ENCODE peak calls at places on chromosomes 16 and 17, in four cellular contexts. K is H1, U is HepG2, S is GM12878. H is an unnamed sample.

GRCh38 chr16:61871837-61872777 is 164.1 kb downstream of the CDH8 start:
- DNase-seq in U (no peak), K (no peak), S (no peak), H (no peak)

GRCh38 chr16:31073073-31073822 is 792 bp downstream of the ZNF668 start:
- DNase-seq in U (peak), S (no peak), K (peak), H (peak)

GRCh38 chr17:73151888-73152633 is 12.7 kb upstream of the SSTR2 start:
- DNase-seq in U (peak), K (no peak), S (no peak), H (no peak)

GRCh38 chr17:64156670-64157069 is 26.7 kb upstream of the ERN1 start:
- DNase-seq in U (no peak), K (no peak), S (no peak), H (no peak)

GRCh38 chr16:80120899-80121521 is 419.8 kb upstream of the DYNLRB2 start:
- DNase-seq in S (no peak), K (no peak), U (no peak), H (no peak)

GRCh38 chr16:81185416-81185815 is 53.1 kb upstream of the BCO1 start:
- DNase-seq in S (no peak), K (no peak), U (no peak), H (no peak)

GRCh38 chr16:56708418-56708817 is 21.5 kb upstream of the NUP93 start:
- DNase-seq in K (no peak), U (no peak), S (no peak), H (no peak)

GRCh38 chr16:80557037-80557436 is 16.2 kb downstream of the DYNLRB2 start:
- DNase-seq in K (no peak), U (no peak), S (no peak), H (no peak)

GRCh38 chr16:81204794-81205680 is 33.5 kb upstream of the BCO1 start:
- DNase-seq in U (peak), S (peak), K (no peak), H (peak)

GRCh38 chr17:45231481-45232116 is 9.9 kb downstream of the FMNL1 start:
- DNase-seq in S (no peak), U (peak), K (no peak), H (peak)

GRCh38 chr17:67390646-67391480 is 13.8 kb downstream of the PITPNC1 start:
- DNase-seq in K (no peak), S (peak), U (peak), H (no peak)

GRCh38 chr16:19071811-19072777 is 4.7 kb downstream of the COQ7 start:
- DNase-seq in U (peak), K (no peak), S (no peak), H (peak)

GRCh38 chr16:30659507-30660423 is 1.5 kb downstream of the FBRS start:
- DNase-seq in U (no peak), K (no peak), S (no peak), H (no peak)

GRCh38 chr17:82278308-82278707 is 4.8 kb upstream of the CSNK1D start:
- DNase-seq in K (no peak), S (no peak), U (no peak), H (no peak)

GRCh38 chr16:72787519-72788268 is 260.2 kb downstream of the ZFHX3 start:
- DNase-seq in S (peak), K (no peak), U (no peak), H (no peak)

GRCh38 chr17:29378495-29378894 is 11.7 kb upstream of the TAOK1 start:
- DNase-seq in S (no peak), U (no peak), K (no peak), H (no peak)

GRCh38 chr16:75806487-75806886 is 80.2 kb upstream of the CPHXL start:
- DNase-seq in S (no peak), K (no peak), U (no peak), H (no peak)

GRCh38 chr16:70688266-70688742 is 2.5 kb upstream of the MTSS2 start:
- DNase-seq in S (no peak), K (no peak), U (no peak), H (no peak)

GRCh38 chr16:89453662-89454321 is 36.6 kb downstream of the ANKRD11 start:
- DNase-seq in U (no peak), S (no peak), K (no peak), H (peak)

GRCh38 chr17:8153550-8153956 is 1.3 kb upstream of the PER1 start:
- DNase-seq in S (no peak), K (no peak), U (peak), H (no peak)

GRCh38 chr16:56189990-56190902 is 1.0 kb upstream of the GNAO1 start:
- DNase-seq in K (no peak), U (no peak), S (no peak), H (no peak)

GRCh38 chr17:49525831-49526741 is 31.0 kb downstream of the NGFR start:
- DNase-seq in S (no peak), U (no peak), K (no peak), H (no peak)

GRCh38 chr16:23424292-23424958 is 28.6 kb downstream of the COG7 start:
- DNase-seq in S (no peak), K (no peak), U (no peak), H (no peak)

GRCh38 chr17:39376434-39376833 is 25.0 kb downstream of the FBXL20 start:
- DNase-seq in S (peak), U (no peak), K (no peak), H (no peak)

GRCh38 chr16:64153718-64154117 is 968.1 kb downstream of the CDH11 start:
- DNase-seq in S (no peak), K (no peak), U (no peak), H (no peak)

GRCh38 chr17:46916211-46916610 is 6.7 kb upstream of the GOSR2 start:
- DNase-seq in U (no peak), S (no peak), K (no peak), H (no peak)

GRCh38 chr16:22898874-22899348 is 84.9 kb downstream of the HS3ST2 start:
- DNase-seq in K (peak), S (peak), U (peak), H (peak)

GRCh38 chr17:51745993-51746392 is 412.5 kb downstream of the CA10 start:
- DNase-seq in S (no peak), U (no peak), K (no peak), H (no peak)

GRCh38 chr17:44360826-44361225 is 2.8 kb downstream of the FAM171A2 start:
- DNase-seq in S (no peak), K (no peak), U (no peak), H (peak)

GRCh38 chr16:50401355-50401754 is 32.6 kb upstream of the BRD7 start:
- DNase-seq in S (no peak), K (no peak), U (no peak), H (no peak)

GRCh38 chr16:49497466-49497865 is 123.9 kb downstream of the C16orf78 start:
- DNase-seq in U (no peak), S (no peak), K (no peak), H (no peak)

GRCh38 chr16:50316848-50317630 is 50.7 kb downstream of the ADCY7 start:
- DNase-seq in U (no peak), S (no peak), K (no peak), H (no peak)

GRCh38 chr16:82761858-82762257 is 135.1 kb downstream of the CDH13 start:
- DNase-seq in U (no peak), S (no peak), K (no peak), H (no peak)

GRCh38 chr16:54582631-54583250 is 296.2 kb upstream of the IRX3 start:
- DNase-seq in S (no peak), U (no peak), K (no peak), H (no peak)

GRCh38 chr17:78995761-78996451 is 13.7 kb downstream of the CANT1 start:
- DNase-seq in S (no peak), U (no peak), K (no peak), H (no peak)

DNA sequence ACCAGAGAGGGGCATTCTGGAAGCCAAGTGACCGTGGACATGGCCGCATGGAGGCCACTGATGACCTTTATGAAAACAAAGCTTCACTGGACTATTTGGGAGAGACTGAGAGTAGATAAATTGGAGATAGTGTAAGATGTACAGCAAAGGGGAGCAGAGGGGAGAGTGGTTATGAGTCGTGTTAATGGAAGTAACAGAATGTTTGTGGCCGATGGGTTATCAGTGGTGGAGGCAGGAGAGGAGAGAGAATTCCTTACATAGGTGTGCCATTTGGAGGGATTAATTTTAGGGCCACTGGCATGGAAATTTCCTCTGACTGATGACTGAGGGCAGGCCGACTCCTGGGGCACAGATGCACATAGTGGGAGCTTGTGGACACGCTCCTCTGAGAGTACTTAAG is 19.2 kb downstream of the PRPSAP2 start:
- DNase-seq in K (no peak), S (no peak), U (no peak), H (no peak)
- TF ChIP-seq KDM1A in K (no peak), S (no peak), U (no peak), H (no peak)

DNA sequence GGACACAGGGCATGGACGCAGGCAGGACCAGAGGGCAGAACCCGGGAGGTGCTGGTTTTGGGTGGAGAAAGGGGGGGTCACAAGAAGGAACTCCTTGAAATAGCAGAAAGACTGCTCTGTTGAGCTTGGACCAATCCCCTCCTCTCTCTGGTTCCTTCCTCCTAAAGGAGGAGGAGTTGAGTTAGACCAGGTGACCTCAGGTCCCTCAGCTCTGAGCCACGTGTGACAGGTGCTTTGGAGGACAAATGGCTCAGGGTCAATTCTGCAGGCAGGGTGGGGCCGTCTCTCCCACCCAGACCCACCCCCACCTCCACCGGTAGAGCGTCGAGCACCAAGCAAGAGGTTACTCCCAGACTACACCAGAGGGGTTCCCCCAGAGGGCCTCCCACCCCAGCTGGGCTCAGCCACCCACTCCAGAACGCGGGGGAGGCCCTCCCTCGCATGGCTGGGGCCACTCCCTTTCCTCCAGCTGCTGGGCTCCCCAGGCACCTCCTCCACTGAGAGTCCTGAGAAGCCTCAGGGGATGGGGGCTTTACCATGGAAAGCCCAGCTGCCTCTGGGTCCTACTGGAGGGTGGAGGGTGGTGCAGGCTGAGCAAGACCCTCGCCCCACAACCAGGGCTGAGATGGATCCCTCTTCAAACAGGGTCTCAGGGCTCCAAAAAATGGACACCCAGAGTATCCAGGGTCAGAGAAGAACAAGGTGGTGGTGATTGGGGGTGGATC is 7.7 kb downstream of the MYO1C start:
- DNase-seq in S (peak), U (peak), K (no peak), H (peak)
- TF ChIP-seq TAF1 in S (peak), U (no peak), K (no peak), H (no peak)

GRCh38 chr17:35808962-35809854 is at the start of gene TAF15:
- DNase-seq in K (peak), S (peak), U (peak), H (peak)

GRCh38 chr17:35807371-35808144 is 1.7 kb upstream of the TAF15 start:
- DNase-seq in U (no peak), K (no peak), S (no peak), H (no peak)

GRCh38 chr17:35808240-35808961 is 883 bp upstream of the TAF15 start:
- DNase-seq in K (no peak), U (no peak), S (no peak), H (peak)

GRCh38 chr17:35801583-35802224 is 6.3 kb upstream of the MMP28 start:
- DNase-seq in U (no peak), K (no peak), S (no peak), H (peak)

GRCh38 chr17:35804658-35805192 is 4.6 kb upstream of the TAF15 start:
- DNase-seq in U (peak), K (peak), S (peak), H (peak)
- TF ChIP-seq KDM1A in U (no peak), K (no peak), S (no peak), H (no peak)

DNA sequence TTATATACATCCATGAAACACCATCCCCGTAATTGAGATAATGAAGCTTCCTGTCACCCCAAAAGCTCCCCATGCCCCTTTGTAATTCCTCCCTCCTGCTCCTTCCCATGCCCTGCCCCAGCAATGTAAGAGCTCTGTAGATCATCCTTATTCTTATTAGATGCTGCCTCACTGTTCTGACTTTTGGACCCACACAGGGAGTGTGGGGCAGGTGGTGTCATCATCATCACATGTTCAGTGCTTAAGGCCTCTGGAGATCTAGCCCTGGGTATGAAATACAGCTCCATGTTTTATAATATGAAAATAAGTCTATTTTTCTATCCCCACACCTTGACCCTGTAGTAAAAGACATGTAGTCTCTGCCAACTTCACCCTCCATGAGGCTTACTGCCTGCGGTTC is 1.9 kb downstream of the XAF1 start:
- DNase-seq in U (no peak), K (no peak), S (no peak), H (no peak)
- TF ChIP-seq TAF1 in U (no peak), K (no peak), S (no peak), H (no peak)

DNA sequence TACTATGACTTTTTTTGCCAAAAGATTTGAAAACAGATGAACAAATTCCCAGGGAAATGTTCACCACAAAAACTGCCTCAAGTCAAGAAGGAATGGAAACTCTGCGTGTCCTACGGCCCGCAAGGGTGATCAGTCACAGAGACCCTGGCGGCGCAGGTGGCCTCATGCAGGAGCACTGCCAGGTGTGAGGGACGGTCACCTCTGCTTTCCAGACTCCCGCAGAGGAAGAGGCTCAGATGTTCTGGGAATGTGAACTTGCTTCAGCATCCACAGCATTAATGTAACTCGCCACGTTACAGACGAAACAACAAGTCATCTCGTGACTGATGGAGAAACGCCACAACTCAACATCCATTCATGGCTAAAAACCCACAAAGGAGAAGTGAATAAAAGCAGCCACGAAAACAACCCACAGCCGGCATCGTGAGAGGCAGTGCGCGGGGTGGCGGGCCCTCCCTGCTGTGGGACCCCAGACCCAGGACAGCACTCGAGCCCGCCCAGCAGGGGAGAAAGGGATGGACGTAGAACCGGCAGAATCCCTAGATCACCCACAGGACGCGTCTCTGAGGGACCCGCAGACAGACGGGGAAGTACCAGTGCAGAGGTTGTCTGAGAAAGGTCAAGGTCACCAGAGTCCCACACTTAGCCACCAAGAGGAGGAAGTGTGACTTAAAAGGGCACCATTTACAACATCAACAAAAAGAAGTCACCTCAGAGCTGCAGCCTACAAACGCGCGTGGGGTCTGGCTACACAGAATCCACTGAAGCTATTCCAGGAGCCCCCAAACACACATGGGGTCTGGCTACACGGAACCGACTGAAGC is 76.9 kb upstream of the GNG13 start:
- DNase-seq in S (no peak), K (no peak), U (no peak), H (no peak)
- TF ChIP-seq KDM1A in S (no peak), K (no peak), U (no peak), H (no peak)

DNA sequence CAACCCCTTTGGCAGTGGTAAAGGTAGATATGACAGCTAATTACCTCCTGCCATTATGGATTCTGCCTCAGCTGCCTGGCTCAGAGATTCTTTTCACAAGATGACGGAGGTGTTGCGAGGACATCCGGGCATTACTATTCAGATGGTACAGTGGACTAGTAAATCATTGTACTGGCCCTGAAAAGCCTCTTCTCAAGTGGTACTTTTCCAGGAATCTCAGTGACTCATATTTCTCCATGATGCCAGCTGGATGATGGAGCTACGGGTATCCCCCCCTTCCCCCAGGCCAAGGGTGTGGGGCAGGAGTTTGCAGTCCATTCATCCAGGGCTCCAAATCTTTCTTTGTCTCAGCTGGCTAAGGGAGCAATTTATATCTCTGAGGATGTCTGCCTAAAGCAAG is 107.7 kb upstream of the GPR139 start:
- DNase-seq in K (no peak), S (no peak), U (no peak), H (no peak)
- TF ChIP-seq TAF1 in K (no peak), S (no peak), U (no peak), H (no peak)

GRCh38 chr16:11307639-11308492 is 26.7 kb upstream of the PRM1 start:
- DNase-seq in K (no peak), U (no peak), S (no peak), H (no peak)
- TF ChIP-seq KDM1A in K (no peak), U (no peak), S (no peak), H (no peak)

GRCh38 chr17:31536451-31536850 is 145.0 kb downstream of the RAB11FIP4 start:
- DNase-seq in U (no peak), K (no peak), S (no peak), H (no peak)

GRCh38 chr17:31540602-31541307 is 149.3 kb downstream of the RAB11FIP4 start:
- DNase-seq in S (no peak), K (no peak), U (no peak), H (no peak)

GRCh38 chr17:31535581-31535981 is 144.1 kb downstream of the RAB11FIP4 start:
- DNase-seq in K (no peak), S (peak), U (no peak), H (no peak)

GRCh38 chr17:31537558-31537957 is 146.1 kb downstream of the RAB11FIP4 start:
- DNase-seq in K (no peak), U (no peak), S (no peak), H (no peak)

DNA sequence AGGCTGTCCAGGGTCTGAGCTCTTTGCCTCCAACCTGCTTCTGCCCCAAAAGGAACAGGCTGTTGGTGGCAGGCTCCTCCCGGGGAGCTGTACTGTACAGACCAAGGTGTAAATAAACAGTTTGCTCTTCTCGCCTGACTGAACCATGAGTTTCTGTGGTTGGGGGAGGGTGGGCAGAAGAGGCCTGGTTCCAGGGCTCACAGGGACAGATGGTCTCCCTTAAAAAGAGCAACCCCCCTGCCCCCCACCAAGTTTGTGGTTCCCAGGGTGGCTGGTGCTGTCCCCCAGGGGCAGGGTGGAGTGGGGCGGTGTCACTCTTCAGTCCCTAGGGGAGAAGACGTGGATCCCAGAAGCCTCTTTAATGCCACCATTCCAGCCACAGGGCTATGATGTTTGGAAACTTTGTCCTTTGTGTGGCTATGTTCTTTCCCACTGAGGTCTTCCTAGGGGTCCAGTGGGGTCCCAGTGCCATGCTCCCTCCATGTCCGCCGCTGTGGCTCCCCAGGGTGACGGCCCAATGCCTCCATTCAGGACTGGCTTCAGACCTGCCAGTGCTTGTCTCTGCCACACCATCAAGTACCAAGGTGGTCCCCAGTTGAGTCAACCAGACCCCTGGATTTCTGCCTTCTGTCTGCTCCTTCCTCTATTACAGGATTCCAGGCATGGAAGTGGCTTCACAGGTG is 146.7 kb downstream of the RAB11FIP4 start:
- DNase-seq in U (no peak), S (peak), K (no peak), H (no peak)
- TF ChIP-seq TAF1 in U (no peak), S (no peak), K (no peak), H (no peak)